ENCODE peak calls at places on chromosomes 4 and X, in seven cellular contexts. U, S, W, J, C, R and F are unnamed samples.

GRCh38 chr4:119016636-119017035 is 119.0 kb upstream of the MYOZ2 start:
- DNase-seq in U (peak; percentile 88), S (peak; percentile 84), W (no peak), J (no peak), C (no peak), R (no peak), F (peak; percentile 82)

GRCh38 chr4:185247151-185247550 is 37.8 kb downstream of the SNX25 start:
- DNase-seq in U (peak; percentile 36), S (peak; percentile 28), W (no peak), J (no peak), C (no peak), R (no peak), F (no peak)

GRCh38 chrX:2712428-2712827 is 21.3 kb downstream of the CD99 start:
- DNase-seq in U (no peak), S (no peak), W (no peak), J (no peak), C (no peak), R (no peak), F (no peak)

GRCh38 chrX:39226307-39226706 is 425.0 kb downstream of the MID1IP1 start:
- DNase-seq in U (no peak), S (no peak), W (no peak), J (no peak), C (no peak), R (no peak), F (no peak)

GRCh38 chr4:15702941-15703403 is at the start of gene BST1:
- DNase-seq in U (peak; percentile 70), S (peak; percentile 71), W (peak; percentile 75), J (peak; percentile 53), C (peak; percentile 95), R (peak; percentile 98), F (peak; percentile 66)

GRCh38 chr4:185017964-185018772 is at the start of gene HELT:
- DNase-seq in U (no peak), S (no peak), W (no peak), J (no peak), C (peak; percentile 79), R (no peak), F (no peak)

GRCh38 chr4:186702940-186703339 is 20.7 kb downstream of the FAT1 start:
- DNase-seq in U (no peak), S (no peak), W (no peak), J (no peak), C (no peak), R (no peak), F (no peak)

GRCh38 chr4:169618286-169618685 is 2.1 kb upstream of the CLCN3 start:
- DNase-seq in U (peak; percentile 74), S (no peak), W (no peak), J (peak; percentile 4), C (no peak), R (no peak), F (peak; percentile 42)

GRCh38 chr4:112819729-112820128 is 182.8 kb downstream of the LARP7 start:
- DNase-seq in U (no peak), S (no peak), W (no peak), J (no peak), C (no peak), R (no peak), F (no peak)

GRCh38 chrX:15973941-15974340 is 119.3 kb upstream of the AP1S2 start:
- DNase-seq in U (no peak), S (no peak), W (peak; percentile 21), J (no peak), C (no peak), R (no peak), F (no peak)

GRCh38 chrX:103310592-103311400 is at the start of gene BEX2:
- DNase-seq in U (peak; percentile 17), S (peak; percentile 35), W (peak; percentile 16), J (peak; percentile 72), C (peak; percentile 94), R (peak; percentile 86), F (peak; percentile 13)

GRCh38 chrX:120697053-120697452 is 67.2 kb upstream of the C1GALT1C1 start:
- DNase-seq in U (no peak), S (no peak), W (no peak), J (no peak), C (no peak), R (no peak), F (no peak)

GRCh38 chr4:21819086-21819485 is 129.5 kb downstream of the KCNIP4 start:
- DNase-seq in U (peak; percentile 18), S (peak; percentile 85), W (peak; percentile 25), J (no peak), C (no peak), R (no peak), F (peak; percentile 6)

GRCh38 chrX:57132046-57132445 is 5.2 kb downstream of the SPIN2A start:
- DNase-seq in U (no peak), S (no peak), W (no peak), J (no peak), C (no peak), R (no peak), F (no peak)

DNA sequence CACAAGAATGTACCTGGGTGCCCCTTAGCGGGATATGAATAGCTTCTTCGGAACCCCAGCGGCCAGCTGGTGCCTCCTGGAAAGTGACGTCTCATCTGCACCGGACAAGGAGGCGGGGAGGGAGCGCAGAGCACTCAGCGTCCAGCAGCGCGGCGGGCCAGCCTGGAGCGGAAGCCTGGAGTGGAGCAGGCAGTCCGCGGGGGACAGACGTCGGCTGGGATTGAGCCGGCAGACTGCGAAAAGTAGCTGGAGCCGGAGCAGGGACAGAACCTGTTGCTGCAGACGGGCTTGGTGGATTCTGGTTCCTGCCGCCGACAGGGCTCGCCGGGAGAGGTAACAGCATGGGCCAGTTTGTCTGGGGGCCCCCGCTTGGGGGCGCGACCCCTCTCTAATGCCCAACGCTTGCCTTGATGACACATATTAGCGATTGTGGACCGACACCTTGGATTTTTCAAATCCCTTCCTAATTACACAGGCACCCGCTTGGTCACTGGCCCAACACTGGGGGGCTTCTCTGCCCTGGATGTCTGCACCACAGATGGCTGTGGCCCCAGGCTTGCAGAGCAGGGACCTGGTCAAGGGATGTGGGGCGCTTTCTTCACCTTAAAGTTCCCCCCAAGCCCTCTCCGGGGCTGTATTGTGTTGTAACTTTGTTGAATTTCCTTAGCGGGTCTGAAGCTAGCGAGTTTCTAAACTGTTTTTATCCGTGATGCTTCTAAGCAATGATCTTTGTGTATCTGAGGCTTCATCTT is at the start of gene NPFFR2:
- DNase-seq in U (peak; percentile 71), S (no peak), W (peak; percentile 15), J (peak; percentile 49), C (peak; percentile 85), R (peak; percentile 85), F (peak; percentile 6)
- H3K4me3 ChIP-seq in U (no peak within 1 kb of the TSS), S (no peak within 1 kb of the TSS), W (peak within 1 kb of the TSS; percentile 33), J (peak within 1 kb of the TSS; percentile 31), C (no peak within 1 kb of the TSS), R (no peak within 1 kb of the TSS), F (peak within 1 kb of the TSS; percentile 21)

DNA sequence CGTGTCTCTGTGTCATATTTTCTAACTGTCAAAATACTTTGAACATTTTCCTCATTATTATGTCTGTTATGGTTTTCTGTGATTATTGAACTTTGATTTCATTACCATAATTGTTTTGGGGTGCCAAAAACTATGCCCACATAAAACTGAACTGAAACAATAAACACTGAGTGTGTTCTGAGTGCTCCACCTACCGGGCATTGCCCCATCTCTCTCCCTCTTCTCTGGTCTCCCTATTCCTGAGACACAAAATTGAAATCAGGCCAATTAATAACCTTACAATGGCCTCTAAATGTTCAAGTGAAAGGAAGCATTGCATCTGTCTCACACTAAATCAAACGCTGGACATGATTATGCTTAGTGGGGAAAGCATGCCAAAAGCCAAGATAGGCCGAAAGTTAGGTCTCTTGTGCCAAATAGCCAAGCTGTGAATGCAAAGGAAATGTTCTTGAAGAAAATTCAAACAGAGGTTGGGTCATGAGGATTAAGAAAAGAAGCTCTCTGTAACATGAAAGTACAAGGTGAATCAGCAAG is 972.3 kb downstream of the PCDH7 start:
- DNase-seq in U (no peak), S (no peak), W (no peak), J (no peak), C (no peak), R (no peak), F (no peak)
- TF ChIP-seq CTCF in U (peak; percentile 70), S (peak; percentile 16), W (peak; percentile 34), J (peak; percentile 29), C (no peak), R (no peak), F (no peak)

DNA sequence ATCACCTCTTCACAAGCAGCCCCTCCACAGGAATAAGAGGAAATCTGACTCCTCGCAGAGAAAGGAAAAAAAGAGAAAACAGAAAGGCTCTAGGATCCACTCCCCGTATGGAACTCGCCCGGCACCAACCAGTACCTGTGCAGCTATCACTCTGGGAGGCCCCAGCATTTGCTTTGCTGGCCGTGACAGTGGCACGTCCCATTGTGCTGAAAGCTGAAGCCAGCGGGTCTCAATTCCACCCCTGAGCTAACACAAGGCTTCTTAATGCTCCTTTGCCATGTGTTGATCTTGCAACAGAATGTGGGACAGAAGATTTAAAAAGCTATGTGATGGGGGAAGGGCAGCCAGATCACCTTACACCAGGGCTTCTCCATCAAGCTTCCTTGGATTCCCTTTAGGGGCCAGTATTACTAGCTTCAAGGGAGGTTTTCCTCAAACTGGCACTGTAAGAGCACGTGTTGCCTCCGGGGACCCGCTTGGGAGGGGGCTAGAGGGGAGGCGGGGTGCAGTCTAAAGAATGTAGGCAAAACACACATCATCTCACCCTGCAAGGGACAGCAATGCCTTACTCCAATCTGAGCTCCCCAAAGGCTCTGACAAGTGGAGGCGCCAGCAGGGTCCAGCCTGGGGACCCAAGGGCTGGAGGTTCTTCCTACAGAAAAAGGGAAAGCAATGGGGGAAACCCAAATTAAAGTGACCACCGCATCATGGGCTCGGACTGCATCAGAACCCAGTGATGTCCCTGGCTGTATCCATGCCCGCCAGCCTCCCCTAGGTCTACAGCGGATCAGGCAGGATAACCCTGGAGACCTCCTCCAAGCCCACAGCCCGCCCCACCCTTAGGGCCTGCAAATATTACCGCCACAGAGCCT is 1.2 kb downstream of the USP46 start:
- DNase-seq in U (peak; percentile 39), S (peak; percentile 75), W (no peak), J (peak; percentile 50), C (peak; percentile 17), R (no peak), F (peak; percentile 76)
- H3K4me3 ChIP-seq in U (peak overlapping the region; percentile 85), S (peak overlapping the region; percentile 82), W (peak overlapping the region; percentile 90), J (peak overlapping the region; percentile 61), C (no peak overlapping the region), R (peak overlapping the region; percentile 78), F (peak overlapping the region; percentile 78)

GRCh38 chr4:172997851-172998250 is 170.8 kb upstream of the GALNT7 start:
- DNase-seq in U (no peak), S (peak; percentile 17), W (no peak), J (peak; percentile 66), C (no peak), R (no peak), F (no peak)

GRCh38 chr4:172997217-172997609 is 171.4 kb upstream of the GALNT7 start:
- DNase-seq in U (no peak), S (no peak), W (no peak), J (no peak), C (no peak), R (no peak), F (no peak)

GRCh38 chr4:172998527-172999469 is 169.8 kb upstream of the GALNT7 start:
- DNase-seq in U (peak; percentile 88), S (peak; percentile 82), W (no peak), J (peak; percentile 83), C (no peak), R (no peak), F (peak; percentile 19)

GRCh38 chr4:173002840-173003561 is 165.6 kb upstream of the GALNT7 start:
- DNase-seq in U (no peak), S (no peak), W (no peak), J (no peak), C (no peak), R (no peak), F (no peak)

DNA sequence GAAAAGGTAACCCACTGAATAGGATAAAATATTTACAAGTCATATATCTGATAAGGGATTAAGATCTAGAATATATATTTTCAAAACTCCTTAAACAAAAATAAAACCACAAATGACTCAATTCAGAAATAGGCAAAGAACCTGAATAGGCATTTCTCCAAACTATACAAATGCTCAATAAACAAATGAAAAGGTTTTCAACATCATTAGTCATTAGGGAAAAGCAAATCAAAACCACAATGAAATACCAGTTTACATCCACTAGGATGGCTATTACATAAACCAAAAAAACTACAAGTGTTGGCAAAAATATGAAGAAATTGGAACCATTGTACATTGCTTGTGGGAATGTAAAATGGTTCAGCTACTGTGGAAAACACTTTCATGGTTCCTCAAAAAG is 167.0 kb upstream of the GALNT7 start:
- DNase-seq in U (peak; percentile 89), S (peak; percentile 74), W (no peak), J (peak; percentile 72), C (no peak), R (no peak), F (peak; percentile 28)
- TF ChIP-seq CTCF in U (no peak), S (no peak), W (no peak), J (no peak), C (no peak), R (no peak), F (no peak)